ENCODE peak calls at places on chromosomes 4 and X, in ten cellular contexts. T, G, P, Z, C, Y, R, V, L and U are unnamed samples.

GRCh38 chrX:1165535-1166196 is 46.8 kb downstream of the CRLF2 start:
- DNase-seq in G (peak; percentile 67), R (peak; percentile 9), Z (no peak), C (no peak), V (no peak), L (no peak), Y (peak; percentile 59), P (no peak), T (no peak), U (no peak)

GRCh38 chr4:86449746-86450145 is 89.9 kb upstream of the MAPK10 start:
- DNase-seq in Y (no peak), P (no peak), C (no peak), V (no peak), T (no peak), L (no peak), R (no peak), G (peak; percentile 19), Z (no peak), U (no peak)

GRCh38 chrX:70360366-70360765 is 62.7 kb upstream of the GDPD2 start:
- DNase-seq in Y (no peak), G (no peak), P (no peak), C (no peak), T (peak; percentile 62), R (no peak), V (no peak), L (no peak), Z (no peak), U (no peak)

GRCh38 chr4:8537041-8537461 is 43.1 kb upstream of the GPR78 start:
- DNase-seq in C (peak; percentile 71), T (no peak), R (peak; percentile 78), Z (peak; percentile 96), G (peak; percentile 62), V (peak; percentile 86), L (peak; percentile 75), Y (no peak), P (peak; percentile 79), U (no peak)

GRCh38 chr4:65538571-65538970 is 131.7 kb downstream of the EPHA5 start:
- DNase-seq in Z (peak; percentile 17), R (peak; percentile 44), G (no peak), P (no peak), T (no peak), V (no peak), C (no peak), L (no peak), Y (no peak), U (no peak)

GRCh38 chr4:57369446-57369845 is 259.3 kb upstream of the IGFBP7 start:
- DNase-seq in Z (no peak), R (peak; percentile 3), V (no peak), G (no peak), T (no peak), L (no peak), Y (no peak), C (no peak), P (no peak), U (no peak)

GRCh38 chr4:114597410-114598115 is 1.0 kb upstream of the UGT8 start:
- DNase-seq in V (no peak), Z (no peak), L (no peak), P (no peak), R (no peak), G (no peak), Y (peak; percentile 46), C (no peak), T (no peak), U (no peak)

GRCh38 chr4:15737255-15737654 is 34.4 kb downstream of the BST1 start:
- DNase-seq in L (no peak), T (no peak), R (no peak), V (no peak), Z (no peak), C (no peak), P (no peak), G (no peak), Y (no peak), U (no peak)

GRCh38 chr4:89703831-89704230 is 133.1 kb downstream of the SNCA start:
- DNase-seq in C (no peak), T (no peak), L (peak; percentile 22), P (no peak), Z (peak; percentile 59), R (no peak), V (no peak), Y (no peak), G (no peak), U (no peak)

GRCh38 chr4:18202510-18202909 is 181.0 kb upstream of the LCORL start:
- DNase-seq in C (no peak), G (no peak), L (no peak), P (no peak), Z (no peak), V (no peak), R (no peak), Y (no peak), T (no peak), U (no peak)

GRCh38 chrX:23799469-23800065 is 16.6 kb downstream of the SAT1 start:
- DNase-seq in L (peak; percentile 47), V (no peak), Y (no peak), G (no peak), C (no peak), Z (peak; percentile 57), T (no peak), P (peak; percentile 74), R (peak; percentile 80), U (no peak)

GRCh38 chr4:110614981-110615365 is 7.9 kb downstream of the PITX2 start:
- DNase-seq in Z (no peak), C (no peak), V (no peak), Y (peak; percentile 75), R (no peak), P (no peak), T (no peak), L (no peak), G (no peak), U (no peak)
- H3K4me3 ChIP-seq in Z (no peak overlapping the region), C (no peak overlapping the region), V (no peak overlapping the region), Y (peak overlapping the region; percentile 90), R (no peak overlapping the region), P (no peak overlapping the region), T (no peak overlapping the region), L (no peak overlapping the region), G (no peak overlapping the region), U (no peak overlapping the region)

GRCh38 chr4:139453041-139453370 is 915 bp upstream of the RAB33B start:
- DNase-seq in L (no peak), C (no peak), R (no peak), P (no peak), V (peak; percentile 52), G (peak; percentile 81), Y (no peak), T (no peak), Z (no peak), U (no peak)

GRCh38 chr4:139452000-139452399 is 1.9 kb upstream of the RAB33B start:
- DNase-seq in C (no peak), L (no peak), G (no peak), Y (no peak), V (no peak), T (no peak), P (no peak), R (no peak), Z (no peak), U (no peak)

GRCh38 chr4:139454111-139454600 is at the start of gene RAB33B:
- DNase-seq in V (no peak), L (no peak), C (no peak), Y (no peak), Z (peak; percentile 6), R (peak; percentile 94), P (peak; percentile 90), G (no peak), T (no peak), U (no peak)

GRCh38 chr4:139454646-139455045 is 725 bp downstream of the RAB33B start:
- DNase-seq in V (no peak), Z (peak; percentile 10), C (no peak), P (no peak), T (no peak), L (peak; percentile 10), R (no peak), Y (no peak), G (peak; percentile 9), U (no peak)

GRCh38 chr4:139453371-139454110 is 380 bp upstream of the RAB33B start:
- DNase-seq in V (peak; percentile 86), T (peak; percentile 100), L (peak; percentile 99), Y (peak; percentile 99), G (peak; percentile 97), R (peak; percentile 99), C (peak; percentile 99), P (peak; percentile 98), Z (peak; percentile 96), U (peak; percentile 87)
- TF ChIP-seq CTCF in V (peak; percentile 16), T (no peak), L (no peak), Y (peak; percentile 40), G (no peak), R (no peak), C (peak; percentile 28), P (peak; percentile 1), Z (no peak), U (peak; percentile 17)

DNA sequence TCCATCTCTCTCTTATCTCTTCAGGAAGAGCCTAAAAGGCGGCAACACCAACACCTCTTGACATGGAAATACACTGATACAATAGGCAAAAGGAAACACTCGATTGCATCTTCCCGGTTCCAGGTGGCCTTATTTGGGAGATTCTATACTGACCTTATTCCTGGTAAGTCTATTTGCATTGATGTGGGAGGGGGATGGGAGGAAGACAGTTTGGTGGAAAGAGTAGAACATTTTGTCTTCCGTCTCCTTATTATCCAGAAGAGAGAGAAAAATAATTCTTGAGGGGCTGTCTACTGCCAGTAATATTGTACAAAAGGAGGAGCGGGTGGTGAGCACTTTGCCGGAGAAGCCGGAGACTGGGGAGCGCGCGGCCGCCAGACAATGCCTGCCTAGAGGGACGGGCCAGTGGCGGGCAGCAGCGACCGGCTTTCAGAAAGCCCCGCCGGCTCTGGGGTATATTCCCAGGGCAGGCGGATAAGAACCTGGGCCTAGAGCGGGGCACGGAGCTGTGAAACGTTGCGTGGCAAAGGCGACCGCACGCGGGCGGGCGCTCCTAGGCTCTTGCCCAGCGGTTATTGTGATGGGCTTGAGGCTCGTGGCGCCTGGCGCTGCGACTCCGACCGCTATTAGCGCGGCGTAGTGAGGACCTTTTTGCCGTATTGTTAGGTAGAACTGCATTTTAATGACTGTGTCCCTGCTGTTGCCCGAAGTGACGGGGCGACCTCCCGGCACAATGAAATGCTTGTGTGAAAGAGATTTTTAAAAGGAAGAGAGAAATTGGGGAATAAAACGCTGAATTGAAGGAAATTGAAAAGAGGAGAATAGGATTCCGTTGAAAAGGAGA is 520 bp downstream of the PRDM8 start:
- DNase-seq in L (peak; percentile 59), V (no peak), Z (no peak), T (peak; percentile 62), R (peak; percentile 6), C (no peak), Y (peak; percentile 79), P (no peak), G (no peak), U (no peak)
- H3K4me3 ChIP-seq in L (peak overlapping the region; percentile 57), V (no peak overlapping the region), Z (no peak overlapping the region), T (peak overlapping the region; percentile 15), R (peak overlapping the region; percentile 22), C (no peak overlapping the region), Y (peak overlapping the region; percentile 28), P (peak overlapping the region; percentile 46), G (no peak overlapping the region), U (peak overlapping the region; percentile 34)

DNA sequence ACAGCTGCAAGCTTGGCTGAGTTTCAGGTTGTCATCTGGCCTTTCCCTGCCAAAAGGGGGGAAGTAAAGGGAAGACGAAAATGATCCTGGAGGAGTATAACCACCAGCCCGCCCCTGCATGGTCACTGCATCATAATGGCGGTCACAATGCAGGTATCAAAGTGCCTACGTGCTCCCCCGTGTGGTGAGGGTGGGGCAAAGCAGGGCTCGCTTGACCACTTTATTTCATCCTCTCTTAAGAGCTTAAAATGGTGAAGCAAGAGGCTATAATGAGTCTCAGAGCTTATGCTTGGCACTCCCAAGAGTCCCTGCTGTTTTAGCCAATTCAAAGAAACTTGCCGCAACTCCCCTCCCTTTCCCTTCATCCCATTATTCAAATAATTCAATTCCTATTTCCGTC is 105.6 kb downstream of the APOOL start:
- DNase-seq in R (peak; percentile 3), Z (peak; percentile 19), C (no peak), V (no peak), T (no peak), P (no peak), G (peak; percentile 25), Y (peak; percentile 83), L (no peak), U (no peak)
- TF ChIP-seq CTCF in R (peak; percentile 30), Z (peak; percentile 46), C (no peak), V (peak; percentile 61), T (no peak), P (no peak), G (peak; percentile 21), Y (peak; percentile 72), L (peak; percentile 8), U (peak; percentile 19)